ENCODE peak calls at places on chromosomes 7 and 10, in six cellular contexts. One of them, this sample, is unnamed.
A peak's percentile ranks its signal among the peaks of the same experiment; 100 is the strongest.

GRCh38 chr10:103472005-103472404 is 7.0 kb downstream of the CALHM3 start:
- DNase-seq in substantia nigra: no peak
- DNase-seq in stimulated activated CD4-positive, alpha-beta T cell treated with anti-CD3 and anti-CD28 coated beads, Interleukin-4, amount 100 ng/mL, for 1 hour: no peak
- DNase-seq in pancreas: no peak
- DNase-seq in SK-N-DZ: no peak
- DNase-seq in ELR: no peak
- DNase-seq in this sample: no peak

GRCh38 chr10:93849605-93850004 is 44.2 kb upstream of the SLC35G1 start:
- DNase-seq in substantia nigra: no peak
- DNase-seq in stimulated activated CD4-positive, alpha-beta T cell treated with anti-CD3 and anti-CD28 coated beads, Interleukin-4, amount 100 ng/mL, for 1 hour: no peak
- DNase-seq in pancreas: no peak
- DNase-seq in SK-N-DZ: no peak
- DNase-seq in ELR: no peak
- DNase-seq in this sample: no peak

GRCh38 chr7:128278366-128278765 is 37.3 kb downstream of the LEP start:
- DNase-seq in substantia nigra: no peak
- DNase-seq in stimulated activated CD4-positive, alpha-beta T cell treated with anti-CD3 and anti-CD28 coated beads, Interleukin-4, amount 100 ng/mL, for 1 hour: no peak
- DNase-seq in pancreas: no peak
- DNase-seq in SK-N-DZ: no peak
- DNase-seq in ELR: no peak
- DNase-seq in this sample: no peak

GRCh38 chr10:78866731-78867554 is 201.8 kb upstream of the ZMIZ1 start:
- DNase-seq in substantia nigra: no peak
- DNase-seq in stimulated activated CD4-positive, alpha-beta T cell treated with anti-CD3 and anti-CD28 coated beads, Interleukin-4, amount 100 ng/mL, for 1 hour: no peak
- DNase-seq in pancreas: no peak
- DNase-seq in SK-N-DZ: no peak
- DNase-seq in ELR: no peak
- DNase-seq in this sample: no peak

GRCh38 chr7:150335101-150335773 is 6.2 kb downstream of the RARRES2 start:
- DNase-seq in substantia nigra: no peak
- DNase-seq in stimulated activated CD4-positive, alpha-beta T cell treated with anti-CD3 and anti-CD28 coated beads, Interleukin-4, amount 100 ng/mL, for 1 hour: no peak
- DNase-seq in pancreas: peak; percentile 65
- DNase-seq in SK-N-DZ: no peak
- DNase-seq in ELR: no peak
- DNase-seq in this sample: no peak

GRCh38 chr10:94299417-94299816 is 63.3 kb downstream of the NOC3L start:
- DNase-seq in substantia nigra: no peak
- DNase-seq in stimulated activated CD4-positive, alpha-beta T cell treated with anti-CD3 and anti-CD28 coated beads, Interleukin-4, amount 100 ng/mL, for 1 hour: no peak
- DNase-seq in pancreas: no peak
- DNase-seq in SK-N-DZ: no peak
- DNase-seq in ELR: peak; percentile 58
- DNase-seq in this sample: no peak

GRCh38 chr7:98303906-98304305 is 22.4 kb downstream of the BRI3 start:
- DNase-seq in substantia nigra: no peak
- DNase-seq in stimulated activated CD4-positive, alpha-beta T cell treated with anti-CD3 and anti-CD28 coated beads, Interleukin-4, amount 100 ng/mL, for 1 hour: no peak
- DNase-seq in pancreas: no peak
- DNase-seq in SK-N-DZ: no peak
- DNase-seq in ELR: no peak
- DNase-seq in this sample: no peak

GRCh38 chr7:5597772-5598171 is 174.1 kb upstream of the TNRC18 start:
- DNase-seq in substantia nigra: no peak
- DNase-seq in stimulated activated CD4-positive, alpha-beta T cell treated with anti-CD3 and anti-CD28 coated beads, Interleukin-4, amount 100 ng/mL, for 1 hour: no peak
- DNase-seq in pancreas: no peak
- DNase-seq in SK-N-DZ: no peak
- DNase-seq in ELR: no peak
- DNase-seq in this sample: no peak

GRCh38 chr7:156956733-156957132 is 7.2 kb downstream of the NOM1 start:
- DNase-seq in substantia nigra: no peak
- DNase-seq in stimulated activated CD4-positive, alpha-beta T cell treated with anti-CD3 and anti-CD28 coated beads, Interleukin-4, amount 100 ng/mL, for 1 hour: no peak
- DNase-seq in pancreas: no peak
- DNase-seq in SK-N-DZ: no peak
- DNase-seq in ELR: no peak
- DNase-seq in this sample: no peak

GRCh38 chr10:51910189-51910588 is 210.8 kb upstream of the CSTF2T start:
- DNase-seq in substantia nigra: no peak
- DNase-seq in stimulated activated CD4-positive, alpha-beta T cell treated with anti-CD3 and anti-CD28 coated beads, Interleukin-4, amount 100 ng/mL, for 1 hour: no peak
- DNase-seq in pancreas: no peak
- DNase-seq in SK-N-DZ: no peak
- DNase-seq in ELR: no peak
- DNase-seq in this sample: no peak

GRCh38 chr7:39073432-39073831 is 95.7 kb downstream of the POU6F2 start:
- DNase-seq in substantia nigra: no peak
- DNase-seq in stimulated activated CD4-positive, alpha-beta T cell treated with anti-CD3 and anti-CD28 coated beads, Interleukin-4, amount 100 ng/mL, for 1 hour: no peak
- DNase-seq in pancreas: no peak
- DNase-seq in SK-N-DZ: peak; percentile 34
- DNase-seq in ELR: no peak
- DNase-seq in this sample: no peak

GRCh38 chr7:129160161-129160911 is 15.8 kb downstream of the TSPAN33 start:
- DNase-seq in substantia nigra: no peak
- DNase-seq in stimulated activated CD4-positive, alpha-beta T cell treated with anti-CD3 and anti-CD28 coated beads, Interleukin-4, amount 100 ng/mL, for 1 hour: no peak
- DNase-seq in pancreas: no peak
- DNase-seq in SK-N-DZ: peak; percentile 61
- DNase-seq in ELR: no peak
- DNase-seq in this sample: no peak

GRCh38 chr7:44232396-44232795 is 31.6 kb downstream of the YKT6 start:
- DNase-seq in substantia nigra: no peak
- DNase-seq in stimulated activated CD4-positive, alpha-beta T cell treated with anti-CD3 and anti-CD28 coated beads, Interleukin-4, amount 100 ng/mL, for 1 hour: no peak
- DNase-seq in pancreas: no peak
- DNase-seq in SK-N-DZ: no peak
- DNase-seq in ELR: no peak
- DNase-seq in this sample: no peak

GRCh38 chr10:101229275-101230184 is at the start of gene LBX1:
- DNase-seq in substantia nigra: no peak
- DNase-seq in stimulated activated CD4-positive, alpha-beta T cell treated with anti-CD3 and anti-CD28 coated beads, Interleukin-4, amount 100 ng/mL, for 1 hour: no peak
- DNase-seq in pancreas: no peak
- DNase-seq in SK-N-DZ: no peak
- DNase-seq in ELR: no peak
- DNase-seq in this sample: no peak

GRCh38 chr10:948347-948746 is 16.8 kb upstream of the LARP4B start:
- DNase-seq in substantia nigra: no peak
- DNase-seq in stimulated activated CD4-positive, alpha-beta T cell treated with anti-CD3 and anti-CD28 coated beads, Interleukin-4, amount 100 ng/mL, for 1 hour: no peak
- DNase-seq in pancreas: no peak
- DNase-seq in SK-N-DZ: no peak
- DNase-seq in ELR: no peak
- DNase-seq in this sample: no peak

GRCh38 chr10:24465899-24466615 is 257.1 kb downstream of the KIAA1217 start:
- DNase-seq in substantia nigra: no peak
- DNase-seq in stimulated activated CD4-positive, alpha-beta T cell treated with anti-CD3 and anti-CD28 coated beads, Interleukin-4, amount 100 ng/mL, for 1 hour: peak; percentile 22
- DNase-seq in pancreas: peak; percentile 34
- DNase-seq in SK-N-DZ: no peak
- DNase-seq in ELR: peak; percentile 95
- DNase-seq in this sample: no peak

GRCh38 chr7:47092331-47092730 is 489.6 kb downstream of the TNS3 start:
- DNase-seq in substantia nigra: no peak
- DNase-seq in stimulated activated CD4-positive, alpha-beta T cell treated with anti-CD3 and anti-CD28 coated beads, Interleukin-4, amount 100 ng/mL, for 1 hour: no peak
- DNase-seq in pancreas: no peak
- DNase-seq in SK-N-DZ: no peak
- DNase-seq in ELR: peak; percentile 18
- DNase-seq in this sample: no peak

GRCh38 chr10:87979847-87980246 is 116.4 kb downstream of the PTEN start:
- DNase-seq in substantia nigra: no peak
- DNase-seq in stimulated activated CD4-positive, alpha-beta T cell treated with anti-CD3 and anti-CD28 coated beads, Interleukin-4, amount 100 ng/mL, for 1 hour: no peak
- DNase-seq in pancreas: no peak
- DNase-seq in SK-N-DZ: no peak
- DNase-seq in ELR: no peak
- DNase-seq in this sample: no peak

GRCh38 chr10:42488416-42488815 is 150.0 kb downstream of the ZNF33B start:
- DNase-seq in substantia nigra: no peak
- DNase-seq in stimulated activated CD4-positive, alpha-beta T cell treated with anti-CD3 and anti-CD28 coated beads, Interleukin-4, amount 100 ng/mL, for 1 hour: no peak
- DNase-seq in pancreas: no peak
- DNase-seq in SK-N-DZ: no peak
- DNase-seq in ELR: peak; percentile 75
- DNase-seq in this sample: no peak

GRCh38 chr10:29722777-29723176 is 88.0 kb upstream of the SVIL start:
- DNase-seq in substantia nigra: no peak
- DNase-seq in stimulated activated CD4-positive, alpha-beta T cell treated with anti-CD3 and anti-CD28 coated beads, Interleukin-4, amount 100 ng/mL, for 1 hour: no peak
- DNase-seq in pancreas: no peak
- DNase-seq in SK-N-DZ: no peak
- DNase-seq in ELR: no peak
- DNase-seq in this sample: no peak

GRCh38 chr7:31935115-31935514 is 135.1 kb downstream of the PDE1C start:
- DNase-seq in substantia nigra: no peak
- DNase-seq in stimulated activated CD4-positive, alpha-beta T cell treated with anti-CD3 and anti-CD28 coated beads, Interleukin-4, amount 100 ng/mL, for 1 hour: no peak
- DNase-seq in pancreas: no peak
- DNase-seq in SK-N-DZ: no peak
- DNase-seq in ELR: peak; percentile 61
- DNase-seq in this sample: no peak

GRCh38 chr7:64914557-64914956 is 11.5 kb downstream of the ZNF273 start:
- DNase-seq in substantia nigra: no peak
- DNase-seq in stimulated activated CD4-positive, alpha-beta T cell treated with anti-CD3 and anti-CD28 coated beads, Interleukin-4, amount 100 ng/mL, for 1 hour: no peak
- DNase-seq in pancreas: no peak
- DNase-seq in SK-N-DZ: no peak
- DNase-seq in ELR: no peak
- DNase-seq in this sample: no peak

GRCh38 chr7:17882685-17883084 is 57.6 kb downstream of the SNX13 start:
- DNase-seq in substantia nigra: no peak
- DNase-seq in stimulated activated CD4-positive, alpha-beta T cell treated with anti-CD3 and anti-CD28 coated beads, Interleukin-4, amount 100 ng/mL, for 1 hour: no peak
- DNase-seq in pancreas: no peak
- DNase-seq in SK-N-DZ: no peak
- DNase-seq in ELR: no peak
- DNase-seq in this sample: no peak

GRCh38 chr7:90758933-90759562 is 162.9 kb downstream of the CDK14 start:
- DNase-seq in substantia nigra: no peak
- DNase-seq in stimulated activated CD4-positive, alpha-beta T cell treated with anti-CD3 and anti-CD28 coated beads, Interleukin-4, amount 100 ng/mL, for 1 hour: no peak
- DNase-seq in pancreas: no peak
- DNase-seq in SK-N-DZ: no peak
- DNase-seq in ELR: no peak
- DNase-seq in this sample: no peak

GRCh38 chr10:78371118-78371517 is 337.5 kb downstream of the RPS24 start:
- DNase-seq in substantia nigra: no peak
- DNase-seq in stimulated activated CD4-positive, alpha-beta T cell treated with anti-CD3 and anti-CD28 coated beads, Interleukin-4, amount 100 ng/mL, for 1 hour: no peak
- DNase-seq in pancreas: peak; percentile 39
- DNase-seq in SK-N-DZ: peak; percentile 80
- DNase-seq in ELR: no peak
- DNase-seq in this sample: no peak

GRCh38 chr7:12031638-12032037 is 179.5 kb upstream of the TMEM106B start:
- DNase-seq in substantia nigra: no peak
- DNase-seq in stimulated activated CD4-positive, alpha-beta T cell treated with anti-CD3 and anti-CD28 coated beads, Interleukin-4, amount 100 ng/mL, for 1 hour: no peak
- DNase-seq in pancreas: no peak
- DNase-seq in SK-N-DZ: no peak
- DNase-seq in ELR: peak; percentile 86
- DNase-seq in this sample: no peak

GRCh38 chr7:142108728-142109505 is 2.6 kb upstream of the MGAM2 start:
- DNase-seq in substantia nigra: no peak
- DNase-seq in stimulated activated CD4-positive, alpha-beta T cell treated with anti-CD3 and anti-CD28 coated beads, Interleukin-4, amount 100 ng/mL, for 1 hour: no peak
- DNase-seq in pancreas: no peak
- DNase-seq in SK-N-DZ: no peak
- DNase-seq in ELR: no peak
- DNase-seq in this sample: no peak

GRCh38 chr10:57948796-57949195 is 318.9 kb downstream of the IPMK start:
- DNase-seq in substantia nigra: no peak
- DNase-seq in stimulated activated CD4-positive, alpha-beta T cell treated with anti-CD3 and anti-CD28 coated beads, Interleukin-4, amount 100 ng/mL, for 1 hour: no peak
- DNase-seq in pancreas: no peak
- DNase-seq in SK-N-DZ: no peak
- DNase-seq in ELR: peak; percentile 62
- DNase-seq in this sample: no peak

This sample was measured in right lobe of liver.